ENCODE peak calls at places on chromosome 2, in five cellular contexts. One of them, this sample, is unnamed.

GRCh38 chr2:176653856-176654443 is 384.7 kb downstream of the MTX2 start:
- DNase-seq in heart right ventricle: peak; percentile 45
- DNase-seq in aorta: peak; percentile 67
- DNase-seq in HAP-1: peak; percentile 73
- DNase-seq in naive thymus-derived CD4-positive, alpha-beta T cell: no peak
- DNase-seq in this sample: peak; percentile 55

GRCh38 chr2:238875161-238875530 is 27.3 kb downstream of the TWIST2 start:
- DNase-seq in heart right ventricle: no peak
- DNase-seq in aorta: no peak
- DNase-seq in HAP-1: no peak
- DNase-seq in naive thymus-derived CD4-positive, alpha-beta T cell: no peak
- DNase-seq in this sample: no peak

GRCh38 chr2:240197439-240198139 is 57.1 kb upstream of the OTOS start:
- DNase-seq in heart right ventricle: no peak
- DNase-seq in aorta: peak; percentile 17
- DNase-seq in HAP-1: no peak
- DNase-seq in naive thymus-derived CD4-positive, alpha-beta T cell: peak; percentile 0
- DNase-seq in this sample: no peak

GRCh38 chr2:233968556-233968955 is 51.4 kb downstream of the TRPM8 start:
- DNase-seq in heart right ventricle: no peak
- DNase-seq in aorta: no peak
- DNase-seq in HAP-1: no peak
- DNase-seq in naive thymus-derived CD4-positive, alpha-beta T cell: no peak
- DNase-seq in this sample: no peak

GRCh38 chr2:26503238-26503880 is 25.4 kb upstream of the OTOF start:
- DNase-seq in heart right ventricle: peak; percentile 76
- DNase-seq in aorta: peak; percentile 81
- DNase-seq in HAP-1: peak; percentile 80
- DNase-seq in naive thymus-derived CD4-positive, alpha-beta T cell: peak; percentile 90
- DNase-seq in this sample: peak; percentile 21

GRCh38 chr2:86239745-86240144 is 40.5 kb downstream of the MRPL35 start:
- DNase-seq in heart right ventricle: no peak
- DNase-seq in aorta: no peak
- DNase-seq in HAP-1: no peak
- DNase-seq in naive thymus-derived CD4-positive, alpha-beta T cell: no peak
- DNase-seq in this sample: no peak

GRCh38 chr2:178344121-178344520 is 106.9 kb downstream of the PRKRA start:
- DNase-seq in heart right ventricle: no peak
- DNase-seq in aorta: no peak
- DNase-seq in HAP-1: no peak
- DNase-seq in naive thymus-derived CD4-positive, alpha-beta T cell: no peak
- DNase-seq in this sample: no peak

GRCh38 chr2:18987592-18988073 is 370.8 kb downstream of the OSR1 start:
- DNase-seq in heart right ventricle: peak; percentile 29
- DNase-seq in aorta: peak; percentile 81
- DNase-seq in HAP-1: no peak
- DNase-seq in naive thymus-derived CD4-positive, alpha-beta T cell: no peak
- DNase-seq in this sample: no peak

GRCh38 chr2:6916224-6916623 is 988 bp upstream of the RNF144A start:
- DNase-seq in heart right ventricle: no peak
- DNase-seq in aorta: no peak
- DNase-seq in HAP-1: no peak
- DNase-seq in naive thymus-derived CD4-positive, alpha-beta T cell: no peak
- DNase-seq in this sample: no peak

GRCh38 chr2:101995019-101995418 is 3.3 kb downstream of the IL1R2 start:
- DNase-seq in heart right ventricle: no peak
- DNase-seq in aorta: no peak
- DNase-seq in HAP-1: no peak
- DNase-seq in naive thymus-derived CD4-positive, alpha-beta T cell: no peak
- DNase-seq in this sample: no peak

GRCh38 chr2:46812381-46813024 is 103.1 kb downstream of the MCFD2 start:
- DNase-seq in heart right ventricle: peak; percentile 69
- DNase-seq in aorta: peak; percentile 90
- DNase-seq in HAP-1: no peak
- DNase-seq in naive thymus-derived CD4-positive, alpha-beta T cell: no peak
- DNase-seq in this sample: no peak

GRCh38 chr2:161650116-161651015 is 26.1 kb downstream of the SLC4A10 start:
- DNase-seq in heart right ventricle: no peak
- DNase-seq in aorta: no peak
- DNase-seq in HAP-1: no peak
- DNase-seq in naive thymus-derived CD4-positive, alpha-beta T cell: no peak
- DNase-seq in this sample: no peak

GRCh38 chr2:53787255-53787910 is 539 bp downstream of the ERLEC1 start:
- DNase-seq in heart right ventricle: no peak
- DNase-seq in aorta: no peak
- DNase-seq in HAP-1: no peak
- DNase-seq in naive thymus-derived CD4-positive, alpha-beta T cell: no peak
- DNase-seq in this sample: no peak

GRCh38 chr2:207845202-207845864 is 75.6 kb upstream of the FZD5 start:
- DNase-seq in heart right ventricle: no peak
- DNase-seq in aorta: no peak
- DNase-seq in HAP-1: no peak
- DNase-seq in naive thymus-derived CD4-positive, alpha-beta T cell: no peak
- DNase-seq in this sample: no peak

GRCh38 chr2:182915369-182916326 is 49.2 kb upstream of the FRZB start:
- DNase-seq in heart right ventricle: no peak
- DNase-seq in aorta: no peak
- DNase-seq in HAP-1: no peak
- DNase-seq in naive thymus-derived CD4-positive, alpha-beta T cell: no peak
- DNase-seq in this sample: peak; percentile 68

GRCh38 chr2:95343429-95344207 is 46.5 kb downstream of the KCNIP3 start:
- DNase-seq in heart right ventricle: no peak
- DNase-seq in aorta: no peak
- DNase-seq in HAP-1: no peak
- DNase-seq in naive thymus-derived CD4-positive, alpha-beta T cell: no peak
- DNase-seq in this sample: no peak

GRCh38 chr2:192286093-192286701 is 91.5 kb upstream of the TMEFF2 start:
- DNase-seq in heart right ventricle: no peak
- DNase-seq in aorta: no peak
- DNase-seq in HAP-1: peak; percentile 26
- DNase-seq in naive thymus-derived CD4-positive, alpha-beta T cell: no peak
- DNase-seq in this sample: no peak

GRCh38 chr2:233430091-233430490 is 75.8 kb downstream of the DGKD start:
- DNase-seq in heart right ventricle: no peak
- DNase-seq in aorta: no peak
- DNase-seq in HAP-1: no peak
- DNase-seq in naive thymus-derived CD4-positive, alpha-beta T cell: no peak
- DNase-seq in this sample: no peak

GRCh38 chr2:84388921-84389490 is 70.1 kb downstream of the SUCLG1 start:
- DNase-seq in heart right ventricle: no peak
- DNase-seq in aorta: no peak
- DNase-seq in HAP-1: no peak
- DNase-seq in naive thymus-derived CD4-positive, alpha-beta T cell: no peak
- DNase-seq in this sample: no peak

GRCh38 chr2:96734899-96735585 is 4.8 kb downstream of the LMAN2L start:
- DNase-seq in heart right ventricle: no peak
- DNase-seq in aorta: no peak
- DNase-seq in HAP-1: no peak
- DNase-seq in naive thymus-derived CD4-positive, alpha-beta T cell: no peak
- DNase-seq in this sample: no peak

GRCh38 chr2:43455735-43456642 is 139.8 kb downstream of the THADA start:
- DNase-seq in heart right ventricle: no peak
- DNase-seq in aorta: no peak
- DNase-seq in HAP-1: no peak
- DNase-seq in naive thymus-derived CD4-positive, alpha-beta T cell: no peak
- DNase-seq in this sample: no peak

GRCh38 chr2:210663574-210663973 is 107.2 kb downstream of the CPS1 start:
- DNase-seq in heart right ventricle: no peak
- DNase-seq in aorta: no peak
- DNase-seq in HAP-1: peak; percentile 44
- DNase-seq in naive thymus-derived CD4-positive, alpha-beta T cell: no peak
- DNase-seq in this sample: no peak

GRCh38 chr2:33426666-33427231 is 49.7 kb upstream of the RASGRP3 start:
- DNase-seq in heart right ventricle: no peak
- DNase-seq in aorta: no peak
- DNase-seq in HAP-1: no peak
- DNase-seq in naive thymus-derived CD4-positive, alpha-beta T cell: no peak
- DNase-seq in this sample: no peak

GRCh38 chr2:178469219-178469849 is 9.1 kb downstream of the FKBP7 start:
- DNase-seq in heart right ventricle: no peak
- DNase-seq in aorta: no peak
- DNase-seq in HAP-1: no peak
- DNase-seq in naive thymus-derived CD4-positive, alpha-beta T cell: no peak
- DNase-seq in this sample: no peak

GRCh38 chr2:56287508-56287907 is 103.7 kb downstream of the CCDC85A start:
- DNase-seq in heart right ventricle: no peak
- DNase-seq in aorta: no peak
- DNase-seq in HAP-1: no peak
- DNase-seq in naive thymus-derived CD4-positive, alpha-beta T cell: no peak
- DNase-seq in this sample: no peak

GRCh38 chr2:190379249-190379964 is 28.7 kb upstream of the MFSD6 start:
- DNase-seq in heart right ventricle: no peak
- DNase-seq in aorta: no peak
- DNase-seq in HAP-1: no peak
- DNase-seq in naive thymus-derived CD4-positive, alpha-beta T cell: no peak
- DNase-seq in this sample: no peak

GRCh38 chr2:64454316-64455030 is 511 bp downstream of the LGALSL start:
- DNase-seq in heart right ventricle: peak; percentile 59
- DNase-seq in aorta: peak; percentile 71
- DNase-seq in HAP-1: peak; percentile 57
- DNase-seq in naive thymus-derived CD4-positive, alpha-beta T cell: peak; percentile 68
- DNase-seq in this sample: peak; percentile 1

GRCh38 chr2:101754613-101755012 is 57.1 kb downstream of the MAP4K4 start:
- DNase-seq in heart right ventricle: no peak
- DNase-seq in aorta: no peak
- DNase-seq in HAP-1: no peak
- DNase-seq in naive thymus-derived CD4-positive, alpha-beta T cell: no peak
- DNase-seq in this sample: no peak

GRCh38 chr2:111662039-111662740 is 221.8 kb downstream of the ANAPC1 start:
- DNase-seq in heart right ventricle: no peak
- DNase-seq in aorta: no peak
- DNase-seq in HAP-1: no peak
- DNase-seq in naive thymus-derived CD4-positive, alpha-beta T cell: peak; percentile 19
- DNase-seq in this sample: no peak

GRCh38 chr2:109173311-109174171 is 44.5 kb downstream of the SH3RF3 start:
- DNase-seq in heart right ventricle: peak; percentile 72
- DNase-seq in aorta: peak; percentile 90
- DNase-seq in HAP-1: no peak
- DNase-seq in naive thymus-derived CD4-positive, alpha-beta T cell: no peak
- DNase-seq in this sample: no peak

GRCh38 chr2:144320491-144320890 is 199.4 kb downstream of the ZEB2 start:
- DNase-seq in heart right ventricle: no peak
- DNase-seq in aorta: peak; percentile 50
- DNase-seq in HAP-1: no peak
- DNase-seq in naive thymus-derived CD4-positive, alpha-beta T cell: peak; percentile 22
- DNase-seq in this sample: no peak

GRCh38 chr2:64325852-64326577 is 127.9 kb upstream of the LGALSL start:
- DNase-seq in heart right ventricle: no peak
- DNase-seq in aorta: no peak
- DNase-seq in HAP-1: no peak
- DNase-seq in naive thymus-derived CD4-positive, alpha-beta T cell: peak; percentile 58
- DNase-seq in this sample: no peak

GRCh38 chr2:10303634-10304378 is 1.1 kb downstream of the HPCAL1 start:
- DNase-seq in heart right ventricle: peak; percentile 49
- DNase-seq in aorta: peak; percentile 68
- DNase-seq in HAP-1: peak; percentile 15
- DNase-seq in naive thymus-derived CD4-positive, alpha-beta T cell: peak; percentile 57
- DNase-seq in this sample: no peak

GRCh38 chr2:10304458-10305253 is 2.0 kb downstream of the HPCAL1 start:
- DNase-seq in heart right ventricle: no peak
- DNase-seq in aorta: no peak
- DNase-seq in HAP-1: no peak
- DNase-seq in naive thymus-derived CD4-positive, alpha-beta T cell: no peak
- DNase-seq in this sample: no peak

GRCh38 chr2:10305254-10305635 is 2.5 kb downstream of the HPCAL1 start:
- DNase-seq in heart right ventricle: no peak
- DNase-seq in aorta: no peak
- DNase-seq in HAP-1: no peak
- DNase-seq in naive thymus-derived CD4-positive, alpha-beta T cell: no peak
- DNase-seq in this sample: no peak

GRCh38 chr2:10306901-10307463 is 4.3 kb downstream of the HPCAL1 start:
- DNase-seq in heart right ventricle: no peak
- DNase-seq in aorta: no peak
- DNase-seq in HAP-1: no peak
- DNase-seq in naive thymus-derived CD4-positive, alpha-beta T cell: no peak
- DNase-seq in this sample: no peak

GRCh38 chr2:10305715-10306114 is 3.0 kb downstream of the HPCAL1 start:
- DNase-seq in heart right ventricle: no peak
- DNase-seq in aorta: no peak
- DNase-seq in HAP-1: no peak
- DNase-seq in naive thymus-derived CD4-positive, alpha-beta T cell: no peak
- DNase-seq in this sample: no peak
- H3K4me3 ChIP-seq in heart right ventricle: no peak overlapping the region
- H3K4me3 ChIP-seq in aorta: no peak overlapping the region
- H3K4me3 ChIP-seq in HAP-1: no peak overlapping the region
- H3K4me3 ChIP-seq in naive thymus-derived CD4-positive, alpha-beta T cell: peak overlapping the region; percentile 47
- H3K4me3 ChIP-seq in this sample: no peak overlapping the region

GRCh38 chr2:159230145-159230877 is 56.2 kb downstream of the WDSUB1 start:
- DNase-seq in heart right ventricle: no peak
- DNase-seq in aorta: no peak
- DNase-seq in HAP-1: no peak
- DNase-seq in naive thymus-derived CD4-positive, alpha-beta T cell: no peak
- DNase-seq in this sample: no peak
- H3K36me3 ChIP-seq in heart right ventricle: peaks cover 39% of the 10 kb centered on the region
- H3K36me3 ChIP-seq in aorta: no peaks in the 10 kb centered on the region
- H3K36me3 ChIP-seq in HAP-1: no peaks in the 10 kb centered on the region
- H3K36me3 ChIP-seq in naive thymus-derived CD4-positive, alpha-beta T cell: no peaks in the 10 kb centered on the region
- H3K36me3 ChIP-seq in this sample: peaks cover 1% of the 10 kb centered on the region

GRCh38 chr2:106851055-106851454 is 34.9 kb downstream of the ST6GAL2 start:
- DNase-seq in heart right ventricle: no peak
- DNase-seq in aorta: no peak
- DNase-seq in HAP-1: no peak
- DNase-seq in naive thymus-derived CD4-positive, alpha-beta T cell: no peak
- DNase-seq in this sample: no peak
- H3K4me3 ChIP-seq in heart right ventricle: no peak overlapping the region
- H3K4me3 ChIP-seq in aorta: peak overlapping the region; percentile 69
- H3K4me3 ChIP-seq in HAP-1: no peak overlapping the region
- H3K4me3 ChIP-seq in naive thymus-derived CD4-positive, alpha-beta T cell: no peak overlapping the region
- H3K4me3 ChIP-seq in this sample: no peak overlapping the region

DNA sequence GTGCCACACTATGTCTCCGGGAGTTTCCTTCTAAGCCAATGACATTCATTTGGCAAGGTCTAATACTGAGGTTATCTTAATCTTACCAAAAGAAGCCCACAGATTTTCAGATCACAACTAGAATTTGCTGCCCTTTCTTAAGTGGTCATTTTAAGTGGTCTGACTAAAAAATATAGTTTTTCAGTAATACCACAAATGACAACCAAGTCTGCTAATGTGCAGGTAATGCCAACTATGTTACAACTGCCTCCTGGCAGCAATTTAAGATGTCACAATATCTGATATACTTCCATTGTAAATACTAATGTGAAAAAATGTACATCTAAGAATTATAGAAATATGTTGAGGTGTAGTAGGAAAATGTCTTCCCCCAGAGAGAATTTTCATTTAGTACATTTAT is 49.3 kb downstream of the USP37 start:
- DNase-seq in heart right ventricle: no peak
- DNase-seq in aorta: no peak
- DNase-seq in HAP-1: no peak
- DNase-seq in naive thymus-derived CD4-positive, alpha-beta T cell: no peak
- DNase-seq in this sample: no peak
- H3K36me3 ChIP-seq in heart right ventricle: no peaks in the 10 kb centered on the region
- H3K36me3 ChIP-seq in aorta: no peaks in the 10 kb centered on the region
- H3K36me3 ChIP-seq in HAP-1: peaks cover 5% of the 10 kb centered on the region
- H3K36me3 ChIP-seq in naive thymus-derived CD4-positive, alpha-beta T cell: peaks cover 8% of the 10 kb centered on the region
- H3K36me3 ChIP-seq in this sample: no peaks in the 10 kb centered on the region

This sample was measured in kidney epithelial cell.